ENCODE peak calls at places on chromosome 7, in five cellular contexts. U is hypothalamus, Y is Ammon's horn, Z is choroid plexus epithelial cell, K is body of pancreas. C is an unnamed sample.

GRCh38 chr7:99539213-99539811 is 12.6 kb downstream of the FAM200A start:
- DNase-seq in U (no peak), Y (no peak), Z (no peak), K (no peak), C (peak)

GRCh38 chr7:81457858-81458522 is 311.9 kb downstream of the HGF start:
- DNase-seq in U (no peak), Y (no peak), Z (peak), K (no peak), C (no peak)

GRCh38 chr7:69932034-69932628 is 333.9 kb downstream of the AUTS2 start:
- DNase-seq in U (peak), Y (peak), Z (peak), K (peak), C (no peak)

GRCh38 chr7:142412551-142413193 is 154.8 kb upstream of the PRSS58 start:
- DNase-seq in U (no peak), Y (peak), Z (peak), K (peak), C (no peak)

GRCh38 chr7:83178796-83179195 is 16.1 kb upstream of the PCLO start:
- DNase-seq in U (no peak), Y (no peak), Z (peak), K (no peak), C (no peak)

GRCh38 chr7:126005064-126005463 is 1075.4 kb upstream of the POT1 start:
- DNase-seq in U (no peak), Y (no peak), Z (no peak), K (no peak), C (no peak)

GRCh38 chr7:3754488-3755365 is 453.7 kb downstream of the SDK1 start:
- DNase-seq in U (peak), Y (peak), Z (peak), K (peak), C (no peak)

GRCh38 chr7:155992538-155992937 is 180.3 kb upstream of the SHH start:
- DNase-seq in U (no peak), Y (no peak), Z (no peak), K (no peak), C (no peak)

GRCh38 chr7:21767300-21767900 is 178.3 kb downstream of the CDCA7L start:
- DNase-seq in U (no peak), Y (peak), Z (peak), K (peak), C (peak)

GRCh38 chr7:142459557-142459963 is 201.7 kb upstream of the PRSS58 start:
- DNase-seq in U (no peak), Y (peak), Z (peak), K (peak), C (no peak)

GRCh38 chr7:37510043-37510634 is 61.5 kb upstream of the ELMO1 start:
- DNase-seq in U (no peak), Y (peak), Z (peak), K (no peak), C (no peak)

GRCh38 chr7:47304727-47305719 is 276.9 kb downstream of the TNS3 start:
- DNase-seq in U (no peak), Y (no peak), Z (no peak), K (no peak), C (no peak)

GRCh38 chr7:151313857-151314256 is 27.8 kb upstream of the NUB1 start:
- DNase-seq in U (peak), Y (peak), Z (peak), K (no peak), C (peak)

GRCh38 chr7:151352512-151352911 is 10.9 kb downstream of the NUB1 start:
- DNase-seq in U (no peak), Y (no peak), Z (no peak), K (no peak), C (no peak)

GRCh38 chr7:158138329-158138597 is 449.4 kb downstream of the PTPRN2 start:
- DNase-seq in U (no peak), Y (no peak), Z (no peak), K (no peak), C (no peak)

GRCh38 chr7:10299384-10299783 is 674.3 kb upstream of the PHF14 start:
- DNase-seq in U (no peak), Y (no peak), Z (no peak), K (no peak), C (no peak)

GRCh38 chr7:95199779-95200558 is 124.4 kb downstream of the PON1 start:
- DNase-seq in U (peak), Y (peak), Z (peak), K (peak), C (no peak)

GRCh38 chr7:38383281-38383680 is 109.8 kb upstream of the TARP start:
- DNase-seq in U (no peak), Y (no peak), Z (no peak), K (no peak), C (no peak)

GRCh38 chr7:29277436-29278215 is 83.1 kb downstream of the CHN2 start:
- DNase-seq in U (no peak), Y (no peak), Z (no peak), K (peak), C (no peak)

GRCh38 chr7:7693881-7694280 is 24.5 kb downstream of the RPA3 start:
- DNase-seq in U (no peak), Y (no peak), Z (peak), K (no peak), C (no peak)

GRCh38 chr7:28806841-28807240 is 151.3 kb downstream of the TRIL start:
- DNase-seq in U (no peak), Y (no peak), Z (peak), K (no peak), C (no peak)

GRCh38 chr7:99625961-99626360 is 9.2 kb downstream of the ZSCAN25 start:
- DNase-seq in U (no peak), Y (no peak), Z (no peak), K (no peak), C (peak)

GRCh38 chr7:124959676-124960075 is 30.1 kb upstream of the POT1 start:
- DNase-seq in U (no peak), Y (no peak), Z (no peak), K (no peak), C (no peak)

GRCh38 chr7:157234271-157234670 is 95.5 kb downstream of the UBE3C start:
- DNase-seq in U (no peak), Y (no peak), Z (peak), K (no peak), C (no peak)